ENCODE peak calls at places on chromosome 4, in seven cellular contexts. L is Calu3, U is neural crest cell, Y is tibial artery, Q is fibroblast of mammary gland, R is upper lobe of left lung, M is omental fat pad. B is an unnamed sample.

GRCh38 chr4:135508006-135508714 is 1306.6 kb upstream of the PABPC4L start:
- DNase-seq in Y (no peak), M (no peak), R (no peak), L (no peak), Q (peak; percentile 79), U (no peak), B (no peak)

GRCh38 chr4:70873216-70873615 is 29.0 kb upstream of the MOB1B start:
- DNase-seq in L (no peak), M (no peak), Q (no peak), U (no peak), R (no peak), Y (no peak), B (no peak)

GRCh38 chr4:6423575-6423974 is 48.8 kb downstream of the PPP2R2C start:
- DNase-seq in U (no peak), Y (no peak), M (no peak), Q (no peak), L (no peak), R (no peak), B (no peak)

GRCh38 chr4:152094851-152095700 is 334.3 kb upstream of the GATB start:
- DNase-seq in M (no peak), U (no peak), Q (peak; percentile 56), L (no peak), R (no peak), Y (no peak), B (no peak)

GRCh38 chr4:156954598-156954997 is 17.0 kb downstream of the PDGFC start:
- DNase-seq in Q (peak; percentile 65), L (no peak), U (no peak), Y (peak; percentile 37), R (no peak), M (no peak), B (no peak)

GRCh38 chr4:24266951-24267577 is 317.3 kb downstream of the DHX15 start:
- DNase-seq in Y (no peak), M (no peak), U (no peak), L (no peak), Q (peak; percentile 35), R (no peak), B (no peak)

GRCh38 chr4:20253272-20253798 is 1.6 kb downstream of the SLIT2 start:
- DNase-seq in U (no peak), Y (no peak), L (no peak), R (no peak), Q (no peak), M (no peak), B (no peak)

GRCh38 chr4:84063618-84064017 is 435.5 kb downstream of the NKX6-1 start:
- DNase-seq in Q (no peak), U (no peak), L (no peak), R (no peak), M (no peak), Y (no peak), B (no peak)

GRCh38 chr4:134935320-134935719 is 733.7 kb upstream of the PABPC4L start:
- DNase-seq in R (no peak), M (no peak), L (peak; percentile 42), Q (no peak), Y (no peak), U (peak; percentile 37), B (no peak)

GRCh38 chr4:6381571-6382123 is 90.8 kb downstream of the PPP2R2C start:
- DNase-seq in Q (no peak), R (no peak), M (no peak), U (no peak), Y (no peak), L (no peak), B (no peak)

DNA sequence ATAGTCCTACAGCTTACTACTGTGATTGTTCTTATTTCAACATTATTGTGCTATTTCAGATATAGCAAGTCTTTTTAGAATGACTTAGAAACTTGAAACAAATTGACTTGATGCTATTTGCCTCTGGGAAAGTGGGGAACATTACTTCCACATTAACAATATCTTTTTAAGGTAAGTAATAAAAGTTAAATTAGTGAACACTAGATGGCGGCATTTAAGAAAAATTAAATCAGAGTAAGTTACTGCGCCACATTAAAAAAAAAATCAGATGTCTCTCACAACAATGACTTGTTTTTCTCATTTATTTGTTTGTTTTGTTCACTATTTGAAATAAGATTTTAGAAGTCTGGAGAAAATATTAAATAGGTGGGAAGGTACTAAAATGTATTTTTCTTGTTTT is 1026.9 kb upstream of the SLIT2 start:
- DNase-seq in M (no peak), U (no peak), Q (peak; percentile 44), R (no peak), L (no peak), Y (no peak), B (no peak)
- TF ChIP-seq CTCF in M (no peak), U (peak; percentile 71), Q (peak; percentile 9), R (peak; percentile 25), L (no peak), Y (peak; percentile 30), B (peak; percentile 53)

GRCh38 chr4:114417214-114417613 is 181.4 kb upstream of the UGT8 start:
- DNase-seq in Q (no peak), U (no peak), Y (no peak), R (no peak), L (no peak), M (no peak), B (no peak)
- TF ChIP-seq CTCF in Q (no peak), U (peak; percentile 43), Y (no peak), R (no peak), L (no peak), M (no peak), B (peak; percentile 55)

DNA sequence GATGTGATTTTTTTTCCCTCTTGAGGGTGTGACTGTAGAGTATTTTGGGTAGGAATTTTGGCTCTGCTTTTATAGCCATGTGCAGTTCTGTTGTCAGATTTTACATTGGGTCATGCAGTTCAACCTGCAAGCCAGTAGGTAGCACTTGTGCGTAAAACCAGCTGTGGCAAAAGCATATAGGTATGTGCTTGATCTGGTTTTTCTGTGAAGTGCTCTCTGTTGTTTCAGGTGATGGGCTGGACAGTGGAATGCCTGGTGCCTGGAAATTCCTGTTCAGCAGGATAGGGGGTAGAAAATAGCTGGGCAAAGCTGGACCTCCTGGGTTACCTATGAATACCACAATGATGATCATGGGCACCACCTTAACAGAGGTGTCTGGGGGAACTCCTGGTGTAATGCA is 584.2 kb upstream of the PCDH10 start:
- DNase-seq in R (no peak), U (no peak), Q (no peak), M (no peak), Y (no peak), L (peak; percentile 14), B (no peak)
- TF ChIP-seq CTCF in R (no peak), U (peak; percentile 54), Q (no peak), M (no peak), Y (no peak), L (no peak), B (peak; percentile 42)

GRCh38 chr4:107935246-107935645 is 3.9 kb downstream of the CYP2U1 start:
- DNase-seq in R (no peak), Q (no peak), Y (no peak), L (no peak), M (no peak), U (no peak), B (no peak)

GRCh38 chr4:107931775-107932321 is 499 bp downstream of the CYP2U1 start:
- DNase-seq in Y (peak; percentile 26), Q (no peak), R (peak; percentile 85), L (no peak), U (no peak), M (no peak), B (no peak)

GRCh38 chr4:107937040-107937439 is 5.7 kb downstream of the CYP2U1 start:
- DNase-seq in L (no peak), Q (no peak), R (no peak), M (no peak), Y (no peak), U (no peak), B (no peak)

GRCh38 chr4:107930821-107931774 is at the start of gene CYP2U1:
- DNase-seq in Q (peak; percentile 63), R (peak; percentile 97), Y (peak; percentile 91), M (no peak), U (peak; percentile 78), L (peak; percentile 79), B (peak; percentile 66)
- TF ChIP-seq CTCF in Q (no peak), R (peak; percentile 40), Y (peak; percentile 31), M (no peak), U (no peak), L (no peak), B (no peak)

DNA sequence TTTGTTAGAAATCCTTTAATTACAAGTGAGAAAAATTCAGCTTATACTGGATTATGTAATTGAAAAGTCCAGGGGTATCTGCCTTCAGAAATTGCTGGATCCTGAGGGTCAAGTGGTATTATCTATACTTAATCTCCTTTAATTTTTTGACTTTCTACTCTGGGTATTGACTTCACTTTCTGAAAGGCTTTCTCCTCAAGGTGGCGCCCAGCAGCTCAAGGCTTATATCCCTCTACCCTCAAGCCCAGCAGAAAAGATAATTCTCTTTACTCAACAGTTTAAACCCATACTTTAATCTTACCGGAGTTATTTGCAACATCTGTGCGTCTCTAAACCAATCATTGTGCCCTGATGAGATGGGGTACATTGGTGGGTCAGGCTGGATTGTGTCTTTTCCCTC is 129.5 kb downstream of the LARP7 start:
- DNase-seq in R (no peak), Y (peak; percentile 26), M (no peak), Q (peak; percentile 43), U (peak; percentile 20), L (peak; percentile 14), B (no peak)
- TF ChIP-seq CTCF in R (no peak), Y (no peak), M (no peak), Q (peak; percentile 73), U (peak; percentile 51), L (no peak), B (peak; percentile 51)

GRCh38 chr4:145154573-145154972 is 25.8 kb downstream of the OTUD4 start:
- DNase-seq in L (peak; percentile 11), Q (peak; percentile 37), M (no peak), Y (no peak), R (no peak), U (no peak), B (no peak)
- TF ChIP-seq CTCF in L (no peak), Q (peak; percentile 56), M (no peak), Y (no peak), R (no peak), U (peak; percentile 59), B (peak; percentile 44)

GRCh38 chr4:125526420-125526819 is 211.7 kb downstream of the FAT4 start:
- DNase-seq in L (no peak), M (no peak), R (no peak), U (no peak), Q (peak; percentile 7), Y (no peak), B (no peak)
- TF ChIP-seq CTCF in L (no peak), M (no peak), R (no peak), U (peak; percentile 48), Q (peak; percentile 26), Y (no peak), B (peak; percentile 37)

B was measured in progenitor cell of endocrine pancreas.